ENCODE peak calls at places on chromosomes 6 and 20, in seven cellular contexts. R, H, K, W, O, T and I are unnamed samples.

GRCh38 chr20:14009206-14009605 is 13.9 kb downstream of the MACROD2 start:
- DNase-seq in R (no peak), H (no peak), K (no peak), W (no peak), O (no peak), T (no peak), I (no peak)

GRCh38 chr6:111072801-111073360 is 14.4 kb upstream of the SLC16A10 start:
- DNase-seq in R (no peak), H (no peak), K (no peak), W (no peak), O (no peak), T (no peak), I (no peak)

GRCh38 chr6:157989541-157990289 is 8.1 kb downstream of the SYNJ2 start:
- DNase-seq in R (peak; percentile 51), H (no peak), K (no peak), W (no peak), O (peak; percentile 35), T (no peak), I (peak; percentile 55)

GRCh38 chr20:11553603-11554002 is 364.1 kb upstream of the BTBD3 start:
- DNase-seq in R (no peak), H (no peak), K (peak; percentile 21), W (no peak), O (peak; percentile 51), T (no peak), I (no peak)

GRCh38 chr6:47789553-47789952 is 7.7 kb downstream of the OPN5 start:
- DNase-seq in R (no peak), H (no peak), K (no peak), W (no peak), O (no peak), T (no peak), I (no peak)

GRCh38 chr6:5084787-5085637 is at the start of gene PPP1R3G:
- DNase-seq in R (peak; percentile 73), H (no peak), K (peak; percentile 19), W (peak; percentile 74), O (peak; percentile 80), T (no peak), I (peak; percentile 25)

GRCh38 chr20:53502820-53503219 is 90.8 kb downstream of the ZNF217 start:
- DNase-seq in R (peak; percentile 35), H (no peak), K (no peak), W (no peak), O (no peak), T (no peak), I (peak; percentile 6)

GRCh38 chr6:116370717-116371383 is at the start of gene DSE:
- DNase-seq in R (peak; percentile 80), H (peak; percentile 74), K (peak; percentile 39), W (peak; percentile 82), O (peak; percentile 90), T (no peak), I (no peak)

GRCh38 chr6:108944707-108945685 is 96.8 kb downstream of the ARMC2 start:
- DNase-seq in R (no peak), H (no peak), K (no peak), W (no peak), O (peak; percentile 88), T (peak; percentile 71), I (no peak)

GRCh38 chr20:37267684-37268313 is 6.2 kb upstream of the GHRH start:
- DNase-seq in R (peak; percentile 13), H (no peak), K (no peak), W (no peak), O (no peak), T (no peak), I (peak; percentile 57)

GRCh38 chr20:58526411-58526810 is 11.2 kb upstream of the APCDD1L start:
- DNase-seq in R (no peak), H (no peak), K (no peak), W (no peak), O (no peak), T (no peak), I (no peak)

GRCh38 chr6:11596640-11597237 is 59.2 kb downstream of the TMEM170B start:
- DNase-seq in R (no peak), H (no peak), K (no peak), W (no peak), O (no peak), T (no peak), I (no peak)

GRCh38 chr6:147204060-147204785 is at the start of gene STXBP5:
- DNase-seq in R (peak; percentile 73), H (no peak), K (peak; percentile 50), W (peak; percentile 81), O (peak; percentile 51), T (no peak), I (peak; percentile 55)

GRCh38 chr6:47307362-47308222 is 2.1 kb downstream of the TNFRSF21 start:
- DNase-seq in R (no peak), H (no peak), K (no peak), W (no peak), O (no peak), T (no peak), I (no peak)

GRCh38 chr6:143513410-143513809 is 1.9 kb upstream of the FUCA2 start:
- DNase-seq in R (peak; percentile 52), H (no peak), K (no peak), W (peak; percentile 86), O (peak; percentile 25), T (no peak), I (peak; percentile 53)

GRCh38 chr6:20811112-20811746 is 277.0 kb downstream of the CDKAL1 start:
- DNase-seq in R (peak; percentile 79), H (no peak), K (no peak), W (no peak), O (peak; percentile 99), T (peak; percentile 98), I (peak; percentile 75)

GRCh38 chr20:32571566-32571965 is 13.6 kb downstream of the NOL4L start:
- DNase-seq in R (no peak), H (no peak), K (no peak), W (no peak), O (no peak), T (no peak), I (no peak)

GRCh38 chr6:145206247-145206907 is 528.9 kb downstream of the EPM2A start:
- DNase-seq in R (no peak), H (no peak), K (no peak), W (no peak), O (peak; percentile 61), T (peak; percentile 15), I (peak; percentile 15)

GRCh38 chr6:168208436-168208835 is 111.1 kb downstream of the DACT2 start:
- DNase-seq in R (no peak), H (no peak), K (no peak), W (no peak), O (no peak), T (no peak), I (no peak)

GRCh38 chr6:142400495-142400894 is 98.7 kb downstream of the ADGRG6 start:
- DNase-seq in R (no peak), H (no peak), K (no peak), W (no peak), O (peak; percentile 67), T (peak; percentile 34), I (no peak)

GRCh38 chr6:2658788-2659187 is 91.9 kb downstream of the MYLK4 start:
- DNase-seq in R (no peak), H (no peak), K (no peak), W (no peak), O (peak; percentile 31), T (no peak), I (no peak)

GRCh38 chr6:69668916-69669315 is 127.9 kb downstream of the LMBRD1 start:
- DNase-seq in R (no peak), H (no peak), K (no peak), W (no peak), O (no peak), T (no peak), I (no peak)

GRCh38 chr6:41256383-41256782 is 28.2 kb downstream of the TREML4 start:
- DNase-seq in R (no peak), H (no peak), K (no peak), W (no peak), O (no peak), T (no peak), I (no peak)